ENCODE peak calls at places on chromosomes 11 and 22, in nine cellular contexts. C, X, A, I, J, Z, V, E and F are unnamed samples.
A peak's percentile ranks its signal among the peaks of the same experiment; 100 is the strongest.

GRCh38 chr22:41913842-41914534 is 886 bp downstream of the SHISA8 start:
- DNase-seq in X (no peak), A (no peak), Z (no peak), I (no peak), C (no peak), E (no peak), V (no peak), J (no peak), F (no peak)

GRCh38 chr11:73293356-73293936 is 14.6 kb upstream of the ARHGEF17 start:
- DNase-seq in E (no peak), A (no peak), V (no peak), X (no peak), Z (no peak), J (no peak), C (no peak), I (no peak), F (no peak)

GRCh38 chr11:70230151-70230839 is 27.2 kb downstream of the FADD start:
- DNase-seq in X (peak; percentile 27), E (no peak), C (no peak), V (no peak), Z (no peak), I (no peak), A (no peak), J (no peak), F (no peak)

GRCh38 chr11:116415095-116415494 is 357.7 kb downstream of the BUD13 start:
- DNase-seq in J (no peak), A (no peak), C (no peak), V (peak; percentile 12), X (peak; percentile 2), I (no peak), E (no peak), Z (no peak), F (no peak)

GRCh38 chr11:128902515-128903066 is 11.4 kb downstream of the KCNJ5 start:
- DNase-seq in X (peak; percentile 35), I (no peak), J (no peak), E (peak; percentile 14), C (no peak), Z (no peak), A (no peak), V (no peak), F (no peak)

GRCh38 chr11:94880216-94880615 is 93.1 kb downstream of the CWC15 start:
- DNase-seq in Z (no peak), A (no peak), V (peak; percentile 74), X (no peak), E (peak; percentile 91), J (no peak), I (no peak), C (no peak), F (no peak)

GRCh38 chr11:11253995-11254394 is 99.1 kb downstream of the CSNK2A3 start:
- DNase-seq in J (no peak), X (no peak), Z (no peak), A (no peak), I (no peak), V (no peak), E (no peak), C (no peak), F (no peak)

GRCh38 chr11:16195659-16196058 is 160.7 kb downstream of the SOX6 start:
- DNase-seq in Z (no peak), C (no peak), J (no peak), A (no peak), E (no peak), X (peak; percentile 0), I (peak; percentile 32), V (peak; percentile 21), F (no peak)

GRCh38 chr11:130478881-130479280 is 30.4 kb downstream of the ADAMTS15 start:
- DNase-seq in I (no peak), X (peak; percentile 48), C (no peak), A (no peak), J (no peak), V (no peak), E (no peak), Z (peak; percentile 19), F (peak; percentile 10)

GRCh38 chr22:40243891-40244290 is 66.2 kb downstream of the TNRC6B start:
- DNase-seq in Z (no peak), E (no peak), J (no peak), X (no peak), A (no peak), V (no peak), I (no peak), C (no peak), F (no peak)

GRCh38 chr11:76588455-76589325 is 81.9 kb downstream of the LRRC32 start:
- DNase-seq in J (peak; percentile 79), Z (no peak), A (peak; percentile 85), I (no peak), C (no peak), E (peak; percentile 29), V (no peak), X (peak; percentile 35), F (peak; percentile 25)

GRCh38 chr22:45709004-45709739 is 37.5 kb downstream of the ATXN10 start:
- DNase-seq in A (no peak), I (no peak), E (peak; percentile 74), J (no peak), X (peak; percentile 70), Z (no peak), V (peak; percentile 90), C (peak; percentile 49), F (no peak)

GRCh38 chr11:105937738-105938137 is 84.3 kb downstream of the MSANTD4 start:
- DNase-seq in I (no peak), X (no peak), E (peak; percentile 12), Z (no peak), V (no peak), A (no peak), C (no peak), J (no peak), F (no peak)

GRCh38 chr22:44764373-44764772 is 12.0 kb downstream of the ARHGAP8 start:
- DNase-seq in J (no peak), Z (no peak), E (no peak), X (no peak), C (no peak), I (no peak), V (no peak), A (no peak), F (no peak)

GRCh38 chr11:78170413-78170812 is 18.0 kb downstream of the KCTD21 start:
- DNase-seq in J (no peak), C (no peak), E (no peak), A (no peak), X (no peak), I (no peak), V (no peak), Z (no peak), F (no peak)

GRCh38 chr11:78171951-78172350 is 16.5 kb downstream of the KCTD21 start:
- DNase-seq in A (no peak), Z (peak; percentile 21), E (no peak), J (no peak), C (no peak), X (no peak), V (no peak), I (no peak), F (no peak)

GRCh38 chr11:78170874-78171549 is 17.4 kb downstream of the KCTD21 start:
- DNase-seq in V (no peak), Z (no peak), X (no peak), A (no peak), C (no peak), I (no peak), J (no peak), E (no peak), F (no peak)

GRCh38 chr11:78166832-78167469 is 21.5 kb downstream of the KCTD21 start:
- DNase-seq in I (no peak), A (no peak), J (no peak), V (no peak), E (no peak), Z (peak; percentile 22), X (peak; percentile 40), C (no peak), F (no peak)

GRCh38 chr11:78168539-78169477 is 19.6 kb downstream of the KCTD21 start:
- DNase-seq in Z (peak; percentile 86), V (no peak), X (peak; percentile 99), E (no peak), J (peak; percentile 52), A (peak; percentile 96), I (peak; percentile 43), C (peak; percentile 87), F (no peak)
- TF ChIP-seq CTCF in Z (no peak), V (no peak), X (no peak), E (no peak), J (no peak), A (no peak), I (no peak), C (no peak), F (no peak)

DNA sequence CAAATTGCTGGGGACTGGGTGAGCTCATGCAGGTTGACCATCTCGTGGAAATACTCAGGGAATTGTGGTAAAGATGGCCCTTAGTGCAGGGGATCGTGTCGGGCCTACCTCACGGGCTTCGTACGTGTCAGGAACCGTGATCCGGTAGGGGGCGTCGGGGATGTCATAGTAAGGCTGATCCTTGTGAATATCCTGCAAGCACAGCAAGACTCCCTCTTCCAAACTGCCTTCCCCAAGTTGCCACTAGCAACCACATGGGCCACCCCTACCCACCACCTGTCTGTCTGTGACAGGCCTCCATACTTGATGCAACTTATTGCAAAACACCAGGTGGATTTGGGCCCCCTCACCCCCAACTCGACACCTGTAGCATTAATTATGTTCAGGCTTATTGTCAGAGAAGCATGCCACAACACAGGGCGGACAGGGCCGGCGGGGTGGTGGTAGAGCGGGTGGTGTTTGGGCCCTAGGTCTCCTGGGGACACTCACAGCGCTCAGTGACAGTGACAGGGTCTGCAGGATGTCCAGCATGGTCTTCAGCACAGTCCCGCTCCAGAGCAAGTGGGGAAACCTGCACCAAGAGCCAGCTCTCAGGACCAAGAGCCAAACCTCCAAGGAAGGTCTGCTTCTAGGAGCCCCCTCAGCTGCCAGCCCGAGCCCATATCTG is 22.6 kb upstream of the SERPIND1 start:
- DNase-seq in V (no peak), X (no peak), J (no peak), A (no peak), E (no peak), I (no peak), Z (no peak), C (no peak), F (no peak)
- TF ChIP-seq CTCF in V (no peak), X (no peak), J (no peak), A (no peak), E (no peak), I (peak; percentile 11), Z (no peak), C (no peak), F (no peak)

DNA sequence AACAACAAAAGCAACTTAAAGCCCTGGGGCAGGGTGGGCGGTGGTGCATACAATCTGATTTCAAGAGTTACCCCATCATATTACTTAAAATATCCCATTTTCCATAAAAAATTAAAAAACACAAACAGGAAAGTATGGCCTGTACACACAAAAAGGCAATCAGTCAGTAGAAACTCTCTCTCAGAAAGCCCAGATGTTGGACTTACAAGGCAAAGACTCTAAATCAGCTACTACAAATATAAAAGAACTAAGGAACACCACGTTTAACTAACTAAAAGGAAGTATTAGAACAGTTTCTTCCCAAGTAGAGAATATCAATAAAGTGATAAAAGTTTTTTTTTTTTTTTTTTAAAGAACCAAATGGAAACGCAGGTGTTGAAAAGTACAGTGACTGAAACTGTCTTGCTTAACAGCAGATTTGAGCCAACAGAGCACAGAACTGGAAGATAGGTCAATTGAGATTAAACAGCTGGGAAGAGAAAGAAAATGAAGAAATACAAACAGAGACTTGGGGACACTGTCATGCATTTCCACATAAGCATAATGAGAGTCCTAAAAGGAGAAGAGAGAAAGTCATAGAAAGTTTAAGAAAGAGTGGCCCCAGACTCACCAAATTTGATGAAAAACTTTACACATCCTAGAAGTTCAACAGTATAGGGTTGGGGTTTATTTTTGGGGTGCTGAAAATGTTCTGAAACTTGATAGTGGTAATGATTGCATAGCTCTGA is 8.6 kb downstream of the SC5D start:
- DNase-seq in C (no peak), Z (no peak), X (no peak), A (no peak), V (no peak), J (no peak), I (no peak), E (no peak), F (no peak)
- TF ChIP-seq CTCF in C (no peak), Z (no peak), X (no peak), A (no peak), V (no peak), J (no peak), I (no peak), E (no peak), F (no peak)

GRCh38 chr22:28882878-28883656 is at the start of gene ZNRF3:
- DNase-seq in E (peak; percentile 89), Z (peak; percentile 95), X (peak; percentile 94), V (peak; percentile 90), C (peak; percentile 87), A (peak; percentile 93), I (peak; percentile 88), J (peak; percentile 93), F (peak; percentile 95)
- TF ChIP-seq CTCF in E (no peak), Z (no peak), X (no peak), V (no peak), C (no peak), A (no peak), I (no peak), J (no peak), F (no peak)